ENCODE peak calls at places on chromosomes 12 and 14, in five cellular contexts. One of them, this sample, is unnamed.

GRCh38 chr14:79074501-79074900 is 904.3 kb downstream of the NRXN3 start:
- DNase-seq in GM12891: no peak
- DNase-seq in HepG2: no peak
- DNase-seq in H1: no peak
- DNase-seq in K562: no peak
- DNase-seq in this sample: no peak

GRCh38 chr14:21867541-21867940 is 193.9 kb upstream of the OR4E1 start:
- DNase-seq in GM12891: no peak
- DNase-seq in H1: no peak
- DNase-seq in K562: no peak
- DNase-seq in HepG2: no peak
- DNase-seq in this sample: no peak

GRCh38 chr12:14993117-14993516 is 20.3 kb downstream of the PDE6H start:
- DNase-seq in HepG2: no peak
- DNase-seq in GM12891: no peak
- DNase-seq in K562: no peak
- DNase-seq in H1: no peak
- DNase-seq in this sample: no peak

GRCh38 chr12:90079811-90080210 is 371.2 kb upstream of the ATP2B1 start:
- DNase-seq in GM12891: no peak
- DNase-seq in H1: no peak
- DNase-seq in HepG2: no peak
- DNase-seq in K562: no peak
- DNase-seq in this sample: no peak

GRCh38 chr14:68386950-68387779 is 405.7 kb downstream of the ZFP36L1 start:
- DNase-seq in H1: no peak
- DNase-seq in GM12891: no peak
- DNase-seq in K562: no peak
- DNase-seq in HepG2: no peak
- DNase-seq in this sample: no peak

GRCh38 chr14:102760485-102761193 is 16.6 kb upstream of the TRAF3 start:
- DNase-seq in GM12891: no peak
- DNase-seq in H1: peak
- DNase-seq in HepG2: no peak
- DNase-seq in K562: no peak
- DNase-seq in this sample: no peak

GRCh38 chr14:58749066-58749669 is 111.4 kb downstream of the DACT1 start:
- DNase-seq in GM12891: peak
- DNase-seq in H1: no peak
- DNase-seq in HepG2: peak
- DNase-seq in K562: peak
- DNase-seq in this sample: no peak

GRCh38 chr12:24902521-24903304 is 46.2 kb downstream of the BCAT1 start:
- DNase-seq in K562: no peak
- DNase-seq in GM12891: peak
- DNase-seq in HepG2: no peak
- DNase-seq in H1: peak
- DNase-seq in this sample: peak

GRCh38 chr12:50127546-50127945 is 15.5 kb downstream of the COX14 start:
- DNase-seq in HepG2: no peak
- DNase-seq in K562: no peak
- DNase-seq in H1: no peak
- DNase-seq in GM12891: no peak
- DNase-seq in this sample: no peak

GRCh38 chr12:50129297-50129696 is 17.3 kb downstream of the COX14 start:
- DNase-seq in H1: no peak
- DNase-seq in GM12891: no peak
- DNase-seq in HepG2: no peak
- DNase-seq in K562: no peak
- DNase-seq in this sample: no peak

GRCh38 chr12:50132505-50133135 is 20.6 kb downstream of the COX14 start:
- DNase-seq in K562: peak
- DNase-seq in HepG2: peak
- DNase-seq in GM12891: no peak
- DNase-seq in H1: no peak
- DNase-seq in this sample: no peak
- TF ChIP-seq TAF1 in K562: no peak
- TF ChIP-seq TAF1 in HepG2: no peak
- TF ChIP-seq TAF1 in GM12891: no peak
- TF ChIP-seq TAF1 in H1: no peak
- TF ChIP-seq TAF1 in this sample: no peak

GRCh38 chr12:27193854-27194544 is 50.1 kb upstream of the STK38L start:
- DNase-seq in H1: no peak
- DNase-seq in K562: no peak
- DNase-seq in GM12891: no peak
- DNase-seq in HepG2: no peak
- DNase-seq in this sample: no peak
- TF ChIP-seq POLR2AphosphoS5 in H1: no peak
- TF ChIP-seq POLR2AphosphoS5 in K562: no peak
- TF ChIP-seq POLR2AphosphoS5 in GM12891: no peak
- TF ChIP-seq POLR2AphosphoS5 in HepG2: no peak
- TF ChIP-seq POLR2AphosphoS5 in this sample: no peak

GRCh38 chr14:77006127-77006526 is 22.4 kb downstream of the IRF2BPL start:
- DNase-seq in H1: no peak
- DNase-seq in K562: no peak
- DNase-seq in HepG2: no peak
- DNase-seq in GM12891: no peak
- DNase-seq in this sample: no peak

GRCh38 chr14:77007339-77007974 is 21.1 kb downstream of the IRF2BPL start:
- DNase-seq in HepG2: no peak
- DNase-seq in K562: no peak
- DNase-seq in H1: no peak
- DNase-seq in GM12891: no peak
- DNase-seq in this sample: no peak

GRCh38 chr14:77008541-77008940 is 20.0 kb downstream of the IRF2BPL start:
- DNase-seq in H1: no peak
- DNase-seq in K562: no peak
- DNase-seq in GM12891: no peak
- DNase-seq in HepG2: no peak
- DNase-seq in this sample: no peak

GRCh38 chr14:77009014-77009413 is 19.5 kb downstream of the IRF2BPL start:
- DNase-seq in GM12891: no peak
- DNase-seq in H1: no peak
- DNase-seq in HepG2: no peak
- DNase-seq in K562: no peak
- DNase-seq in this sample: no peak

GRCh38 chr14:77007975-77008421 is 20.5 kb downstream of the IRF2BPL start:
- DNase-seq in HepG2: no peak
- DNase-seq in GM12891: no peak
- DNase-seq in H1: no peak
- DNase-seq in K562: no peak
- DNase-seq in this sample: no peak
- TF ChIP-seq TAF1 in HepG2: no peak
- TF ChIP-seq TAF1 in GM12891: no peak
- TF ChIP-seq TAF1 in H1: no peak
- TF ChIP-seq TAF1 in K562: no peak
- TF ChIP-seq TAF1 in this sample: no peak

GRCh38 chr12:20212036-20212435 is 156.3 kb upstream of the PDE3A start:
- DNase-seq in HepG2: no peak
- DNase-seq in GM12891: no peak
- DNase-seq in H1: no peak
- DNase-seq in K562: no peak
- DNase-seq in this sample: no peak
- TF ChIP-seq POLR2AphosphoS5 in HepG2: no peak
- TF ChIP-seq POLR2AphosphoS5 in GM12891: no peak
- TF ChIP-seq POLR2AphosphoS5 in H1: no peak
- TF ChIP-seq POLR2AphosphoS5 in K562: no peak
- TF ChIP-seq POLR2AphosphoS5 in this sample: no peak

GRCh38 chr12:48781750-48782456 is 7.0 kb downstream of the ADCY6 start:
- DNase-seq in HepG2: no peak
- DNase-seq in H1: no peak
- DNase-seq in GM12891: no peak
- DNase-seq in K562: no peak
- DNase-seq in this sample: no peak

GRCh38 chr12:48777501-48778400 is 11.1 kb downstream of the ADCY6 start:
- DNase-seq in HepG2: no peak
- DNase-seq in H1: no peak
- DNase-seq in K562: no peak
- DNase-seq in GM12891: no peak
- DNase-seq in this sample: no peak

GRCh38 chr12:48782457-48783395 is 6.2 kb downstream of the ADCY6 start:
- DNase-seq in HepG2: no peak
- DNase-seq in GM12891: no peak
- DNase-seq in K562: no peak
- DNase-seq in H1: no peak
- DNase-seq in this sample: no peak

GRCh38 chr12:48780381-48781025 is 8.4 kb downstream of the ADCY6 start:
- DNase-seq in K562: no peak
- DNase-seq in GM12891: no peak
- DNase-seq in HepG2: no peak
- DNase-seq in H1: no peak
- DNase-seq in this sample: no peak

DNA sequence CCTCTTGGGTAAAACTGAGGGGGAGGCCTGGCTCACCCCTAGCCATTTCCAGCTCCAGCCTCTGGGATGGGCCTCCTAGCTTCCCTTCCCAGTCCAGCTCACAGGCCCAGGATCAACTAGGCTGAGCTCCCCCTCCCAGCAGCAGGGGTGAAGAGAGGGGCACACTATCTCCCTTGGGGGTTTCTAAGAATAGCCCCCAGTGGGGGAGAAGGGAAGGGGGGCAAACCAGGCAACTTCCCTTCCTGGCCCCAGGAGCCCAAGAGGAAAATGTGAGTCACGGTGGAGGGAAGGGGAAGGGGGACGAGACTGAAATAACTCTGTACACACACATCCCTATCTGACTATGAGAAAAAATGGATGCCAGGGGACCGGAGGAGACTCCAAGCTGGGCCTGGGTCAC is 9.0 kb downstream of the ADCY6 start:
- DNase-seq in HepG2: no peak
- DNase-seq in GM12891: no peak
- DNase-seq in K562: peak
- DNase-seq in H1: no peak
- DNase-seq in this sample: no peak
- TF ChIP-seq TAF1 in HepG2: no peak
- TF ChIP-seq TAF1 in GM12891: no peak
- TF ChIP-seq TAF1 in K562: no peak
- TF ChIP-seq TAF1 in H1: no peak
- TF ChIP-seq TAF1 in this sample: no peak

DNA sequence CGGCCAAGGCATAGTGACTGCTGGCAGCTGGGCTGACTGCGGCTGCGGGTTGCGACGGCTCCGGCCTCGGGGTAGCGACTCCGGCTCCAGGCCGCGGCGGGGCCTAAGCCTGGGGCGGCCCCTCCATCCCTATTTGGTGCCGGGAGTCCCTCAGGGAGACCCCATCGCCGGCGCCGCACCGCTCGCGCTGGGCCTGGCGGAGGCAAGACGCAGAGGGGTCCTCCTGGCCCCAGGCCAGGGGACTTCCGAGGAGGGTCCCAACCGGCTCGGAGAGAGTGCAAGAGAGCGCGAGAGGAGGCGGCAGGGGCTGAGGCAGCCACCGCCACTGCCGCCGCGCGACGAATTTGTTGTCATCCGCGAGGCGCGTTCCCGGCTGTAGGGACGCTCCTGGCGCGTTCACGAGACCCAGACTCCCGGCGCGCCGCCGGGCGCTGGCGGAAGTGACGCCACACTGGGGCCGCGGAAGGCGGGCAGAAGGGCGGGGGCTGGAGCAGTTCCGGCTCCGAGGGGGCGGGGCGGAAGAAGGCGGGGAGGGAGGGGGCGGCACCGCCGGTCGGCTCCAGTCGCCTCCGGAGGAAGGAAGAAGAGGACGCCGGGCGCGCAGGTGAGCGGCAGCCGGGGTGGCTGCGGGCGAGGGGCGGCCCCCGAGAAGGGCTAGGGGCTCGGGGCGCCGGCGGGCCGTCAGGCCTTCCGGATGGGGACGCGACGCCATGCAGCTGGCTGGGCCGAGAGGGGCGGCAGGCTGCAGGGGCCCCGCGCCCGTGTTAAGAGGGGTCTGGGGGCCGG is at the start of the genes ATG2B and GSKIP:
- DNase-seq in HepG2: peak
- DNase-seq in H1: peak
- DNase-seq in GM12891: peak
- DNase-seq in K562: peak
- DNase-seq in this sample: peak
- TF ChIP-seq POLR2AphosphoS5 in HepG2: peak
- TF ChIP-seq POLR2AphosphoS5 in H1: peak
- TF ChIP-seq POLR2AphosphoS5 in GM12891: peak
- TF ChIP-seq POLR2AphosphoS5 in K562: peak
- TF ChIP-seq POLR2AphosphoS5 in this sample: peak